ENCODE peak calls at places on chromosome 15, in five cellular contexts. F is left ventricle myocardium inferior, U is mammary epithelial cell, Y is brain microvascular endothelial cell, G is NB4. K is an unnamed sample.

GRCh38 chr15:99619712-99620111 is 53.9 kb downstream of the MEF2A start:
- DNase-seq in F (no peak), Y (no peak), G (peak; percentile 54), U (no peak), K (peak; percentile 21)

GRCh38 chr15:59484399-59484798 is 46.4 kb downstream of the FAM81A start:
- DNase-seq in F (no peak), Y (no peak), G (no peak), U (no peak), K (no peak)

GRCh38 chr15:92619380-92620101 is 36.0 kb downstream of the FAM174B start:
- DNase-seq in U (no peak), G (no peak), Y (peak; percentile 25), F (no peak), K (no peak)

GRCh38 chr15:84828433-84828908 is 11.3 kb downstream of the ALPK3 start:
- DNase-seq in U (no peak), G (no peak), F (peak; percentile 38), Y (no peak), K (peak; percentile 24)

GRCh38 chr15:52124270-52124878 is 11.8 kb upstream of the BCL2L10 start:
- DNase-seq in U (peak; percentile 66), F (no peak), Y (peak; percentile 55), G (no peak), K (peak; percentile 93)

GRCh38 chr15:29765898-29766537 is 56.2 kb downstream of the TJP1 start:
- DNase-seq in F (no peak), U (no peak), Y (no peak), G (no peak), K (no peak)

GRCh38 chr15:91889143-91889815 is 35.8 kb downstream of the SLCO3A1 start:
- DNase-seq in F (no peak), U (no peak), G (no peak), Y (no peak), K (no peak)

GRCh38 chr15:84960391-84961113 is 21.1 kb upstream of the PDE8A start:
- DNase-seq in G (no peak), F (no peak), Y (no peak), U (no peak), K (no peak)

GRCh38 chr15:99454941-99455795 is 110.6 kb upstream of the MEF2A start:
- DNase-seq in G (peak; percentile 39), Y (peak; percentile 96), U (peak; percentile 99), F (peak; percentile 91), K (peak; percentile 96)

GRCh38 chr15:49046113-49046883 is at the start of gene SECISBP2L:
- DNase-seq in G (peak; percentile 96), Y (peak; percentile 94), F (peak; percentile 94), U (peak; percentile 93), K (peak; percentile 93)

GRCh38 chr15:89179966-89180875 is 41.2 kb downstream of the RLBP1 start:
- DNase-seq in U (peak; percentile 42), F (no peak), G (no peak), Y (peak; percentile 40), K (no peak)

GRCh38 chr15:45630958-45631691 is 3.7 kb upstream of the SQOR start:
- DNase-seq in F (no peak), Y (peak; percentile 84), G (no peak), U (peak; percentile 90), K (peak; percentile 98)

GRCh38 chr15:40050788-40051615 is 12.0 kb upstream of the SRP14 start:
- DNase-seq in Y (no peak), U (no peak), G (peak; percentile 18), F (no peak), K (no peak)

GRCh38 chr15:29123171-29123570 is 146.5 kb downstream of the NSMCE3 start:
- DNase-seq in U (no peak), G (no peak), F (peak; percentile 5), Y (no peak), K (no peak)

GRCh38 chr15:79453446-79453845 is 21.3 kb downstream of the MINAR1 start:
- DNase-seq in U (no peak), Y (no peak), F (no peak), G (no peak), K (no peak)

GRCh38 chr15:85168642-85169173 is 187.1 kb downstream of the PDE8A start:
- DNase-seq in U (peak; percentile 71), G (peak; percentile 27), F (no peak), Y (peak; percentile 21), K (peak; percentile 73)

GRCh38 chr15:64690578-64691296 is 84.7 kb downstream of the RBPMS2 start:
- DNase-seq in U (no peak), G (no peak), Y (no peak), F (no peak), K (no peak)
- TF ChIP-seq CTCF in U (peak; percentile 4), G (no peak), Y (no peak), F (no peak), K (no peak)

GRCh38 chr15:41258706-41259471 is 27.8 kb downstream of the CHP1 start:
- DNase-seq in U (peak; percentile 39), F (no peak), Y (no peak), G (peak; percentile 75), K (peak; percentile 72)
- H3K4me3 ChIP-seq in U (no peak overlapping the region), F (peak overlapping the region; percentile 12), Y (no peak overlapping the region), G (no peak overlapping the region), K (no peak overlapping the region)

DNA sequence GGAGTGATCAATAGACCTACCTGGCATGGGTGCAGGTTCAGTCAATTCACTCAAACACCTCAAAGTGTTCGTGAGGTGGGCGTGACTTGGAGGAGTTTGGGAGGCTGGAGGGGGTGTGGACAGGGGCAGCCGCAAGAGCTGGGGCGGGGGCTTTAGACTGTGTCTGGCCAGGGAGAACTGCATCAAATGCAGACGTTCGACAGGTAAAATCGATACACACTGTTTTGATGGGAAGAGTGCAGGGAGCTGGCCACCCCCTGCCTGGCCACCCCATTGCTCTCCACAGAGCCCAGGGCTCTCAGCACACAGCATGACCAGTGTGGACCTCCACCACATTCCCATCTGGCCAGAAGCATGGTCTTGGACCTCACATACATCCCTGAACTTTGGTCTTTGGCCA is 412.1 kb downstream of the OCA2 start:
- DNase-seq in Y (no peak), U (no peak), F (no peak), G (no peak), K (no peak)
- TF ChIP-seq CTCF in Y (no peak), U (no peak), F (no peak), G (no peak), K (no peak)

DNA sequence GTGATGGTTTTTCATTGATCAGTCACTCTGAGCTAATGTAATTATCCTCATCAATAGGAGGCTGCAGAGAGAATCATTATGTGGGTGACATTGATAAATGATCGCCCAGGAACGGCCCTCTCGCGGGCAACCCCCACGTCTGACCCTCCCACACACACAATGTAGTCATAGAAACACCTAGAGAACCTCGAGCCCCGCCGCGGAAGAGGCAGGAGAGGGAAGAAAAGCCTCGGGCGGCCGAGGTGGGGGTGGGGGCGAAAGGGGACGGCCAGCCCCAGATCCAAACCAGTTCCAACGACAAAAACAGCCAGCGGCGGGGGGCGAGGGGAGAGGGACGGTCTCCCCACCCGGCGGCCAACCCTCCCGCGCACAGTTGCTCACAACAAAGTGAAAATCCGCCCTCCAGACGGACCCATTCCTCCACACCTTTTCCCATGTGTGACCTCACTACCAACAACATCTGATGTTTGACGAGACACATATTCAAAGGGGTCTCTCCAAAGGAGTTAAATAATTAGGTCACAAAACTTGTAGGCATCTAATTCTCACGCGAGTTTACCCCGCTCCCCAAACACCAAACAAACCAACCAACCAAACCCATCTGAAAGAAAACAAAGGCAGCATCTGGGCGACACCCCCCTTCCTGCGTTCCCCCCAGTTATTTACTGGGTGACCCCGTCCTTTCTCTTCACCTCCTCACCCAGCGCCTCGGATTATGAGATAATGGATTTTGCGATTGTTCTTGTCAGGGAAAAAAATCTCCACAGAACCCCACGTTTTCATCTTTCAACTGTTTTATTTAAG is 212.9 kb downstream of the MEIS2 start:
- DNase-seq in U (no peak), G (no peak), F (no peak), Y (no peak), K (no peak)
- H3K4me3 ChIP-seq in U (peak overlapping the region; percentile 35), G (no peak overlapping the region), F (peak overlapping the region; percentile 59), Y (peak overlapping the region; percentile 18), K (peak overlapping the region; percentile 9)

DNA sequence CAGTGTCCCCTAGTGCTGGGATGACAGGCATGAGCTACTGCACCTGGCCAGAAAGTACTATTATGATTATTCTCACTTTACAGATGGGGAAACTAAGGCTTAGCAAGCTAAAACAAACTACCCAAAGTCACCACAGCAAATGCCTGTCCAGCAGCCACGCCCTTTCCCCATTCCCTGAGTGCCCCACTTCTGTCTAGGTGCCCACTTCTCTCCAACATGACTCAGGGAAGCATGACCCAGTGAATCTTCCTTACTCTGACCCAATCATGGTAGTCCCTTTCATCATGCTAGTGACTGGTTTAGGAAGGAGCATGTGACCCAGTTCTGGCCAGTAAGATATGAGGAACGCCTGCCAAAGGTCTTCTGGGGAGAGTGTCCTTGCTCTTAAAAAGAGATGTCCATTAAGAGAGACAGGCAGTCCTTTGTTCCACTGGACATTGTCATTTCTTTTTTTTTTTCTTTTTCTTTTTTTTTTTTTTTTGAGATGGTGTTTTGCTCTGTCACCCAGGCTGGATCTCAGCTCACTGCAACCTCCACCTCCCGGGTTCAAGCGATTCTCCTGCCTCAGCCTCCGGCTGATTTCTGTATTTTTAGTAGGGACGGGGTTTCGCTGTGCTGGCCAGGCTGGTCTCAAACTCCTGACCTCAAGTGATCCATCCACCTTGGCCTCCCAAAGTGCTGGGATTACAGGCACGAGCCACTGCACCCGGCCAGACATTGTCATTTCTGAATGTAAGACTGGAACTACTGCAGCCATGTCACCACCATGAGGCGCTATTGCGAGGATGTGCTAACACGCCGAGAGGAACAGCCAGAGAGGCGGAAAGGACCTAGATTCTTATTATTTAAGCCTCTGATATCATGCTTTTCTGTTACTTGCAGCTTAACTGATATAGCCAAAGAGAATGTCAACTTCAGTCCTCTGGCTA is 19.8 kb downstream of the MEGF11 start:
- DNase-seq in F (no peak), G (peak; percentile 31), U (peak; percentile 26), Y (no peak), K (peak; percentile 29)
- TF ChIP-seq CTCF in F (no peak), G (peak; percentile 41), U (no peak), Y (peak; percentile 28), K (no peak)

GRCh38 chr15:33293619-33294309 is 17.0 kb upstream of the RYR3 start:
- DNase-seq in U (no peak), G (no peak), F (no peak), Y (peak; percentile 5), K (peak; percentile 39)
- H3K4me3 ChIP-seq in U (no peak overlapping the region), G (no peak overlapping the region), F (peak overlapping the region; percentile 36), Y (peak overlapping the region; percentile 33), K (no peak overlapping the region)

GRCh38 chr15:70754862-70755261 is 8.5 kb downstream of the UACA start:
- DNase-seq in G (no peak), U (no peak), Y (no peak), F (no peak), K (no peak)
- TF ChIP-seq CTCF in G (no peak), U (no peak), Y (no peak), F (no peak), K (no peak)

GRCh38 chr15:31483924-31484368 is 157.3 kb downstream of the KLF13 start:
- DNase-seq in F (no peak), G (no peak), Y (no peak), U (no peak), K (no peak)

GRCh38 chr15:31482122-31482922 is 155.7 kb downstream of the KLF13 start:
- DNase-seq in U (no peak), Y (no peak), F (no peak), G (no peak), K (no peak)

GRCh38 chr15:31484986-31485385 is 158.4 kb downstream of the KLF13 start:
- DNase-seq in F (no peak), U (no peak), Y (no peak), G (no peak), K (no peak)

GRCh38 chr15:31484369-31484951 is 157.8 kb downstream of the KLF13 start:
- DNase-seq in U (no peak), Y (no peak), G (no peak), F (no peak), K (no peak)

GRCh38 chr15:31483053-31483923 is 156.7 kb downstream of the KLF13 start:
- DNase-seq in F (no peak), U (no peak), Y (no peak), G (no peak), K (peak; percentile 29)
- H3K4me3 ChIP-seq in F (peak overlapping the region; percentile 54), U (peak overlapping the region; percentile 6), Y (no peak overlapping the region), G (no peak overlapping the region), K (no peak overlapping the region)